ENCODE peak calls at places on chromosomes 4 and X, in five cellular contexts. One of them, this sample, is unnamed.

GRCh38 chrX:138127314-138127713 is 561.4 kb downstream of the ZIC3 start:
- DNase-seq in H9: no peak
- DNase-seq in DMS153: no peak
- DNase-seq in erythroblast: no peak
- DNase-seq in activated B cell treated with CpG ODN at 0.5 μM for 24 hours: no peak
- DNase-seq in this sample: no peak

GRCh38 chr4:153403761-153404160 is 59.3 kb downstream of the MND1 start:
- DNase-seq in H9: no peak
- DNase-seq in erythroblast: no peak
- DNase-seq in activated B cell treated with CpG ODN at 0.5 μM for 24 hours: no peak
- DNase-seq in DMS153: no peak
- DNase-seq in this sample: no peak

GRCh38 chr4:72631296-72631695 is 62.3 kb upstream of the ADAMTS3 start:
- DNase-seq in erythroblast: peak; percentile 38
- DNase-seq in activated B cell treated with CpG ODN at 0.5 μM for 24 hours: no peak
- DNase-seq in DMS153: no peak
- DNase-seq in H9: no peak
- DNase-seq in this sample: no peak

GRCh38 chrX:104255465-104255864 is 732 bp upstream of the ESX1 start:
- DNase-seq in activated B cell treated with CpG ODN at 0.5 μM for 24 hours: no peak
- DNase-seq in H9: no peak
- DNase-seq in erythroblast: no peak
- DNase-seq in DMS153: no peak
- DNase-seq in this sample: no peak

GRCh38 chr4:138003248-138003647 is 238.9 kb downstream of the SLC7A11 start:
- DNase-seq in DMS153: no peak
- DNase-seq in H9: no peak
- DNase-seq in erythroblast: no peak
- DNase-seq in activated B cell treated with CpG ODN at 0.5 μM for 24 hours: no peak
- DNase-seq in this sample: no peak

GRCh38 chrX:13103111-13103913 is 58.9 kb upstream of the FAM9C start:
- DNase-seq in DMS153: no peak
- DNase-seq in activated B cell treated with CpG ODN at 0.5 μM for 24 hours: no peak
- DNase-seq in erythroblast: peak; percentile 3
- DNase-seq in H9: no peak
- DNase-seq in this sample: no peak

GRCh38 chrX:79601336-79602131 is 234.4 kb upstream of the ITM2A start:
- DNase-seq in erythroblast: no peak
- DNase-seq in DMS153: peak; percentile 62
- DNase-seq in activated B cell treated with CpG ODN at 0.5 μM for 24 hours: no peak
- DNase-seq in H9: no peak
- DNase-seq in this sample: no peak

GRCh38 chr4:7792616-7793015 is 147.0 kb downstream of the AFAP1 start:
- DNase-seq in DMS153: no peak
- DNase-seq in erythroblast: no peak
- DNase-seq in activated B cell treated with CpG ODN at 0.5 μM for 24 hours: no peak
- DNase-seq in H9: no peak
- DNase-seq in this sample: no peak

GRCh38 chrX:123455693-123456092 is 271.6 kb downstream of the GRIA3 start:
- DNase-seq in erythroblast: no peak
- DNase-seq in activated B cell treated with CpG ODN at 0.5 μM for 24 hours: no peak
- DNase-seq in DMS153: no peak
- DNase-seq in H9: no peak
- DNase-seq in this sample: no peak

GRCh38 chr4:30354605-30355004 is 365.6 kb upstream of the PCDH7 start:
- DNase-seq in activated B cell treated with CpG ODN at 0.5 μM for 24 hours: no peak
- DNase-seq in H9: no peak
- DNase-seq in erythroblast: no peak
- DNase-seq in DMS153: no peak
- DNase-seq in this sample: no peak

This sample was measured in mesendoderm.